ENCODE peak calls at places on chromosomes 1 and 21, in seven cellular contexts. H, Q, C, P, G, S and J are unnamed samples.

GRCh38 chr21:45073301-45074047 is 906 bp upstream of the ADARB1 start:
- DNase-seq in H (peak; percentile 19), Q (no peak), C (no peak), P (no peak), G (no peak), S (peak; percentile 69), J (no peak)

GRCh38 chr1:223780926-223781325 is 64.8 kb downstream of the TP53BP2 start:
- DNase-seq in H (no peak), Q (no peak), C (no peak), P (no peak), G (no peak), S (no peak), J (no peak)

GRCh38 chr1:115676498-115677171 is 34.9 kb downstream of the VANGL1 start:
- DNase-seq in H (no peak), Q (no peak), C (no peak), P (peak; percentile 32), G (no peak), S (no peak), J (no peak)

GRCh38 chr1:207959141-207959825 is 48.4 kb upstream of the CD34 start:
- DNase-seq in H (no peak), Q (no peak), C (no peak), P (peak; percentile 60), G (no peak), S (peak; percentile 28), J (peak; percentile 51)

GRCh38 chr1:245512980-245513578 is 358.3 kb downstream of the KIF26B start:
- DNase-seq in H (peak; percentile 6), Q (no peak), C (no peak), P (peak; percentile 34), G (peak; percentile 65), S (no peak), J (no peak)

GRCh38 chr1:19338323-19338762 is 26.2 kb downstream of the SLC66A1 start:
- DNase-seq in H (no peak), Q (no peak), C (no peak), P (no peak), G (no peak), S (peak; percentile 34), J (peak; percentile 50)

GRCh38 chr1:110060034-110060661 is 10.3 kb downstream of the ALX3 start:
- DNase-seq in H (peak; percentile 61), Q (peak; percentile 53), C (no peak), P (no peak), G (peak; percentile 29), S (peak; percentile 31), J (peak; percentile 23)

GRCh38 chr1:112706505-112707216 is at the start of gene RHOC:
- DNase-seq in H (peak; percentile 80), Q (no peak), C (no peak), P (peak; percentile 29), G (no peak), S (no peak), J (no peak)

GRCh38 chr1:31243451-31244286 is 4.0 kb upstream of the NKAIN1 start:
- DNase-seq in H (peak; percentile 59), Q (no peak), C (no peak), P (peak; percentile 32), G (no peak), S (no peak), J (no peak)

GRCh38 chr21:35882791-35883240 is 177.5 kb downstream of the SETD4 start:
- DNase-seq in H (no peak), Q (no peak), C (no peak), P (peak; percentile 48), G (peak; percentile 53), S (no peak), J (no peak)

GRCh38 chr1:116763787-116764465 is 9.7 kb downstream of the CD2 start:
- DNase-seq in H (peak; percentile 41), Q (no peak), C (no peak), P (no peak), G (peak; percentile 13), S (peak; percentile 11), J (no peak)

GRCh38 chr1:16927256-16927655 is 5.5 kb downstream of the CROCC start:
- DNase-seq in H (no peak), Q (no peak), C (no peak), P (no peak), G (no peak), S (no peak), J (no peak)